ENCODE peak calls at places on chromosomes 13 and 19, in five cellular contexts. C, A, Z, E and N are unnamed samples.

GRCh38 chr19:49862411-49863253 is 4.7 kb downstream of the PNKP start:
- DNase-seq in C (peak; percentile 83), A (no peak), Z (peak; percentile 94), E (peak; percentile 55), N (no peak)

GRCh38 chr13:66222127-66222526 is 1008.0 kb downstream of the PCDH9 start:
- DNase-seq in C (no peak), A (no peak), Z (no peak), E (no peak), N (no peak)

GRCh38 chr19:12884926-12885748 is 1.9 kb downstream of the KLF1 start:
- DNase-seq in C (peak; percentile 99), A (peak; percentile 54), Z (peak; percentile 99), E (peak; percentile 90), N (peak; percentile 45)

GRCh38 chr19:54969647-54970046 is 3.5 kb downstream of the NLRP2 start:
- DNase-seq in C (no peak), A (no peak), Z (no peak), E (no peak), N (no peak)

GRCh38 chr19:5627395-5627904 is 4.6 kb downstream of the SAFB start:
- DNase-seq in C (peak; percentile 26), A (no peak), Z (no peak), E (peak; percentile 45), N (no peak)

GRCh38 chr13:79432992-79433391 is 26.9 kb upstream of the RBM26 start:
- DNase-seq in C (no peak), A (no peak), Z (no peak), E (no peak), N (no peak)

GRCh38 chr13:112120031-112120373 is 53.1 kb downstream of the SOX1 start:
- DNase-seq in C (no peak), A (no peak), Z (no peak), E (no peak), N (no peak)

GRCh38 chr13:101640797-101641400 is 188.4 kb downstream of the ITGBL1 start:
- DNase-seq in C (no peak), A (no peak), Z (no peak), E (no peak), N (peak; percentile 68)

GRCh38 chr13:114110091-114110829 is 22.2 kb downstream of the RASA3 start:
- DNase-seq in C (peak; percentile 46), A (no peak), Z (no peak), E (no peak), N (peak; percentile 81)

GRCh38 chr19:39195755-39196154 is 1.0 kb upstream of the NCCRP1 start:
- DNase-seq in C (no peak), A (no peak), Z (no peak), E (no peak), N (no peak)

GRCh38 chr19:48569814-48570213 is 17.8 kb downstream of the SULT2B1 start:
- DNase-seq in C (no peak), A (no peak), Z (no peak), E (no peak), N (no peak)

GRCh38 chr13:73189766-73190165 is 131.0 kb downstream of the KLF5 start:
- DNase-seq in C (no peak), A (no peak), Z (no peak), E (no peak), N (no peak)

GRCh38 chr19:20038358-20039202 is 725 bp downstream of the ZNF682 start:
- DNase-seq in C (no peak), A (no peak), Z (no peak), E (no peak), N (no peak)

GRCh38 chr13:46521921-46522691 is 30.9 kb upstream of the LRCH1 start:
- DNase-seq in C (no peak), A (no peak), Z (no peak), E (no peak), N (no peak)

GRCh38 chr13:94093652-94094310 is 385.7 kb downstream of the DCT start:
- DNase-seq in C (no peak), A (no peak), Z (no peak), E (no peak), N (no peak)

GRCh38 chr13:113907637-113908617 is 44.1 kb upstream of the GAS6 start:
- DNase-seq in C (no peak), A (no peak), Z (no peak), E (no peak), N (no peak)

GRCh38 chr13:97395437-97396136 is 38.4 kb upstream of the RAP2A start:
- DNase-seq in C (no peak), A (peak; percentile 9), Z (no peak), E (no peak), N (no peak)

GRCh38 chr19:32539240-32539916 is 41.6 kb upstream of the PDCD5 start:
- DNase-seq in C (no peak), A (no peak), Z (no peak), E (no peak), N (no peak)

GRCh38 chr13:21616205-21616604 is 12.2 kb upstream of the MICU2 start:
- DNase-seq in C (no peak), A (no peak), Z (no peak), E (no peak), N (no peak)

GRCh38 chr13:44218501-44219240 is 155.0 kb upstream of the SERP2 start:
- DNase-seq in C (no peak), A (no peak), Z (no peak), E (no peak), N (peak; percentile 49)

GRCh38 chr19:36031308-36031707 is 1.4 kb downstream of the CLIP3 start:
- DNase-seq in C (no peak), A (no peak), Z (no peak), E (no peak), N (no peak)

GRCh38 chr19:56315076-56315828 is 613 bp upstream of the ZSCAN5A start:
- DNase-seq in C (peak; percentile 91), A (peak; percentile 99), Z (peak; percentile 88), E (peak; percentile 92), N (peak; percentile 99)

GRCh38 chr13:45167611-45168554 is 33.0 kb downstream of the KCTD4 start:
- DNase-seq in C (no peak), A (peak; percentile 38), Z (no peak), E (no peak), N (no peak)

GRCh38 chr13:76903544-76904162 is 17.4 kb upstream of the KCTD12 start:
- DNase-seq in C (peak; percentile 78), A (peak; percentile 30), Z (peak; percentile 75), E (peak; percentile 68), N (peak; percentile 89)

GRCh38 chr19:46761418-46761831 is 15.2 kb upstream of the STRN4 start:
- DNase-seq in C (no peak), A (no peak), Z (no peak), E (no peak), N (no peak)

GRCh38 chr13:42892760-42893159 is 99.3 kb downstream of the EPSTI1 start:
- DNase-seq in C (no peak), A (no peak), Z (no peak), E (no peak), N (no peak)

GRCh38 chr13:52158629-52159158 is 703 bp downstream of the NEK3 start:
- DNase-seq in C (no peak), A (no peak), Z (no peak), E (peak; percentile 9), N (peak; percentile 2)

GRCh38 chr13:111061338-111062045 is 53.6 kb upstream of the ARHGEF7 start:
- DNase-seq in C (no peak), A (no peak), Z (no peak), E (no peak), N (no peak)

GRCh38 chr19:48637948-48638830 is 1.0 kb upstream of the DBP start:
- DNase-seq in C (peak; percentile 85), A (peak; percentile 87), Z (peak; percentile 67), E (peak; percentile 80), N (peak; percentile 89)

GRCh38 chr19:16829822-16830289 is 658 bp downstream of the SIN3B start:
- DNase-seq in C (no peak), A (no peak), Z (no peak), E (peak; percentile 27), N (no peak)
- TF ChIP-seq JUN in C (no peak), A (no peak), Z (no peak), E (no peak), N (no peak)

GRCh38 chr19:45076029-45076850 is at the start of gene ZNF296:
- DNase-seq in C (peak; percentile 91), A (peak; percentile 94), Z (peak; percentile 91), E (peak; percentile 89), N (peak; percentile 44)
- TF ChIP-seq JUN in C (no peak), A (peak; percentile 73), Z (no peak), E (peak; percentile 21), N (no peak)

DNA sequence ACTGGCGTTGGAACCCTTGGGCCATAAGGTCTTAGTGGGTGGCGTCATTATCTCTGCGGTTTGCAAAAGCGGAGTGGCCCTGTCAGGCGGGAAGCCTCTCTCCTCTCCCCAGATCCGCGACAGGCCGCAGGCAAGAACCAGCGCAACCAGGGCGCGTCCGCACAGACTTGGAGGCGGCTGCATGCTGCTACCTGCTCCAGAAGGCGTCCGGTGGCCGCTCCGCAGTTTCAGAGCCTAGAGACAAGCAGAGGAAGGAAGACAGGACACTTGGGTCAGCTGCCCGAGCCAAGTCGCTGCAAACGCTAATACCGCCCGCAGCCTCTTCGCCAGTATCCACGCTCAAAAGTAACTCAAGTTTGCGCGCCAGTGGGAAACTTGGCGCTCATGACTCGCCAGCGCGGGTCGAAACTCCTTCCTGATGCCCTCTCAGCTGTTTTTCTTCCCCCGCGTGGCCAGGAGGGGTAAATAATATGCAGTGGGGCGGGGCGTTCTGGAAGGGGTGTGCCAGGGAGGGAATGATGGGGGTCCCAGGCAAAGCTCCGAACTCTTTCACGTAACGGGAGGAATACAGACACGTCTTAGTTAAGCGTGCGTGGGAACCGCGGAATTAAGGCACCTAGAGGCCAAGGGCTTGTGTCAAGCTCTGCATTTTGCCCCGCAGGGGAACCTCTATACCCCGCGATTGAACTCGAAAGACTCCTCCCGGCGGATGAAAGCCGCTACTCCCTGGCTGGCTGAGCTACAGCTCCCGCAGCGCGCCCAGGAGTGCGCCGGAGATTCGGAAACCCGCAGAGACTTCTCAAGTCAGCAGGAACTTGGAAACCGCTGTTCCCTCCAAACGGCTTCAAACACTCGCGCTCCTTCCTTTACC is at the start of gene EDNRB:
- DNase-seq in C (peak; percentile 65), A (peak; percentile 25), Z (peak; percentile 77), E (no peak), N (peak; percentile 66)
- TF ChIP-seq JUN in C (no peak), A (no peak), Z (no peak), E (no peak), N (no peak)

GRCh38 chr13:38685974-38686571 is 804 bp upstream of the FREM2 start:
- DNase-seq in C (peak; percentile 58), A (no peak), Z (no peak), E (no peak), N (no peak)

GRCh38 chr13:38687246-38688229 is 661 bp downstream of the FREM2 start:
- DNase-seq in C (peak; percentile 60), A (no peak), Z (peak; percentile 72), E (no peak), N (no peak)

GRCh38 chr13:38684714-38685113 is 2.2 kb upstream of the FREM2 start:
- DNase-seq in C (no peak), A (no peak), Z (no peak), E (no peak), N (no peak)

GRCh38 chr13:38688674-38689073 is 1.8 kb downstream of the FREM2 start:
- DNase-seq in C (no peak), A (no peak), Z (no peak), E (no peak), N (no peak)

DNA sequence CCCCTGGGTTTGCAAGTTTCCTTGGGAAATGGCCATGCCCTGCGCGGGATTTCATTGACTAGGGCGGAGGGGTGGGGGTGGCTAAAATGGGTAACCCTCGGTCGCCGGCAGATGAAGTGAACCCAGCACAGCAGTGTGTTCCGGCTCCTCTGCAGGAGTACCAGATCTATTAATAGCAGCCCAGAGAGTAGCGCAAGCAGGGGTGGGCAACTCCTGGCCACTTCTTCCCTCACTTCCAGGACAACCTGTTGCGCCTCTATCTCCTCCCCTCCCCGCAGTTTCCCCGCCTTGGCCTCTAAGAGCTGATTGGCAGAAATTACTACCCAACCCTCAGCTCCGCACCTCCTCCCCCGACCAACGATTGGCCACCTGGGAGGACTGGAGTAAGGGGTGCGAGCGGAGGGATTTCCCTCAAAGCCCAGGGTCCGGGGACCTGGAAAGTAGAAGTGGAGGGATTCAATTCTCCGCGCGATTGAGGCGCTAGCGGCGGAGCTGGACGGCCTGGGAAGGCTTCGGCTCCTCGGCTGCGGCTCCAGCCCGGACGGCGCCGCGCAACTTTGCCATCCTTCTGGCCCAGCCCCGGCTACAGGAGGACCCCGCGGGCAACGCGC is at the start of gene FREM2:
- DNase-seq in C (peak; percentile 94), A (peak; percentile 3), Z (peak; percentile 89), E (no peak), N (no peak)
- TF ChIP-seq JUN in C (no peak), A (no peak), Z (no peak), E (no peak), N (no peak)